ENCODE peak calls at places on chromosome 6, in five cellular contexts. R is HCT116, K is HepG2, D is H1, F is K562. Q is an unnamed sample.

GRCh38 chr6:163457637-163458561 is 43.4 kb downstream of the QKI start:
- DNase-seq in R (no peak), F (no peak), D (no peak), K (peak), Q (peak)

GRCh38 chr6:118708736-118709135 is 57.3 kb upstream of the CEP85L start:
- DNase-seq in D (no peak), R (no peak), F (no peak), K (no peak), Q (peak)

GRCh38 chr6:33585403-33586107 is 5.5 kb upstream of the BAK1 start:
- DNase-seq in D (peak), K (peak), F (peak), R (peak), Q (peak)

GRCh38 chr6:80728340-80728739 is 621.9 kb downstream of the BCKDHB start:
- DNase-seq in K (no peak), F (no peak), R (no peak), D (no peak), Q (no peak)

GRCh38 chr6:112330071-112330876 is 16.9 kb upstream of the RFPL4B start:
- DNase-seq in K (no peak), R (no peak), F (no peak), D (no peak), Q (no peak)

GRCh38 chr6:1049900-1050299 is 262.0 kb upstream of the FOXQ1 start:
- DNase-seq in K (no peak), D (no peak), R (no peak), F (no peak), Q (no peak)

GRCh38 chr6:3987072-3987471 is 91.9 kb downstream of the FAM217A start:
- DNase-seq in R (no peak), D (no peak), F (no peak), K (no peak), Q (no peak)

GRCh38 chr6:36926711-36927110 is 27.8 kb upstream of the PI16 start:
- DNase-seq in K (no peak), F (no peak), R (no peak), D (no peak), Q (no peak)

GRCh38 chr6:36851149-36851614 is 11.9 kb upstream of the CPNE5 start:
- DNase-seq in F (peak), R (peak), D (peak), K (peak), Q (peak)

GRCh38 chr6:139296927-139297326 is 5.1 kb upstream of the TXLNB start:
- DNase-seq in F (no peak), K (no peak), R (no peak), D (no peak), Q (no peak)

GRCh38 chr6:9699890-9700289 is 715.0 kb downstream of the TFAP2A start:
- DNase-seq in R (no peak), D (no peak), F (no peak), K (no peak), Q (peak)

GRCh38 chr6:30963641-30964040 is 19.9 kb upstream of the MUC21 start:
- DNase-seq in F (no peak), R (no peak), D (no peak), K (no peak), Q (no peak)

GRCh38 chr6:13754644-13755043 is 43.0 kb upstream of the RANBP9 start:
- DNase-seq in F (no peak), D (no peak), K (no peak), R (no peak), Q (no peak)

GRCh38 chr6:328184-328670 is 35.9 kb downstream of the DUSP22 start:
- DNase-seq in D (no peak), K (no peak), R (no peak), F (no peak), Q (no peak)

GRCh38 chr6:87078983-87079616 is 15.8 kb downstream of the CGA start:
- DNase-seq in F (peak), R (peak), D (peak), K (peak), Q (peak)

GRCh38 chr6:165274611-165275010 is 34.8 kb downstream of the C6orf118 start:
- DNase-seq in R (no peak), K (no peak), D (no peak), F (no peak), Q (no peak)

GRCh38 chr6:122845916-122846632 is 57.0 kb downstream of the SMPDL3A start:
- DNase-seq in F (no peak), D (no peak), K (no peak), R (no peak), Q (no peak)

GRCh38 chr6:15663057-15663638 is 320 bp upstream of the DTNBP1 start:
- DNase-seq in K (no peak), F (no peak), R (peak), D (no peak), Q (peak)

GRCh38 chr6:110053395-110054240 is 75.5 kb downstream of the GPR6 start:
- DNase-seq in D (no peak), R (peak), K (peak), F (peak), Q (peak)

GRCh38 chr6:160088069-160088773 is 33.4 kb upstream of the SLC22A1 start:
- DNase-seq in D (peak), K (peak), F (peak), R (peak), Q (peak)

GRCh38 chr6:158039178-158039557 is 57.5 kb downstream of the SYNJ2 start:
- DNase-seq in D (no peak), R (no peak), F (no peak), K (no peak), Q (peak)

GRCh38 chr6:148959008-148959407 is 212.2 kb downstream of the UST start:
- DNase-seq in R (no peak), K (no peak), F (no peak), D (no peak), Q (no peak)

GRCh38 chr6:106275692-106276091 is 49.9 kb downstream of the ATG5 start:
- DNase-seq in K (no peak), R (no peak), F (no peak), D (no peak), Q (no peak)

GRCh38 chr6:36195471-36196048 is 984 bp upstream of the BRPF3 start:
- DNase-seq in D (no peak), F (no peak), K (no peak), R (no peak), Q (no peak)

DNA sequence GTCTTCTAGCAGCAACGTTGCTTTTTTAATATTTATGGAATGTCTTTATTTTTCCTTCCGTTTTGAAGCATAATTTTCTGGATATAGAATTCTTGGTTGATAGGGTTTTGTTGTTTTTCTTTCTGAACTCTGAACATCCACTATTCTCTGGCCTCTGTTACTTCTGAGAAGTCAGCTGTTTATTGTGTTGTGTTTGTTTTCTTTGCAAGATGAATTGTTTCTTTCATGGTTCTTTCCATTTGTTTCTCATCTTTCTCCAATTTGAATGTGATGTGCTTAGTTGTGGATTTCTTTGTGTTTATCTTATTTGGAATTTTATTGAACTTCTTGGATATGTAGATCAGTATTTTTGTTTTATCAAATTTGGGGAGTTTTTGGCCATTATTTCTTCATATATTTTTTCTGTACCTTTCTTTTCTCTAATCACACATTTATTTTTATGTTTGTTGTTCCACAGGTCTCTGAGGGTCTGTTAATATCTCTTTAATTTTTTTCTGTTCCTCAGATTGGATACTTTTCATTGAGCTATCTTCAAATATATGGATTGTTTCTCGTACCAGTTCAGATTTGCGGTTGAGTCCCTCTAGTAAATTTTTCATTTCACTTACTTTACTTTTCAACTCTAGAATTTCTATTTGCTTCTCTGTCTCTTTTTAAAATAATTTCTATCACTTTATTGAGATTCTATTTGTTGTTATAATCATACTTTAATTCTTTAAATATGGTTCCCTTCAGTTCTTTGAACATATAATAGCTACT is 18.0 kb downstream of the HIVEP1 start:
- DNase-seq in D (no peak), R (no peak), F (no peak), K (no peak), Q (no peak)
- TF ChIP-seq CEBPB in D (no peak), R (no peak), F (no peak), K (no peak), Q (no peak)

GRCh38 chr6:47072667-47073066 is 30.5 kb upstream of the ADGRF1 start:
- DNase-seq in R (no peak), F (no peak), K (no peak), D (no peak), Q (no peak)
- TF ChIP-seq CEBPB in R (no peak), F (no peak), K (no peak), D (no peak), Q (no peak)

GRCh38 chr6:26204332-26205160 is 117.3 kb downstream of the HFE start:
- DNase-seq in K (peak), D (peak), R (peak), F (peak), Q (peak)

GRCh38 chr6:26200918-26201721 is 113.9 kb downstream of the HFE start:
- DNase-seq in K (no peak), D (no peak), R (no peak), F (no peak), Q (no peak)

GRCh38 chr6:26202811-26203583 is 115.8 kb downstream of the HFE start:
- DNase-seq in F (no peak), D (no peak), R (no peak), K (no peak), Q (no peak)

GRCh38 chr6:26199773-26200728 is 112.8 kb downstream of the HFE start:
- DNase-seq in R (peak), D (no peak), F (no peak), K (no peak), Q (no peak)

DNA sequence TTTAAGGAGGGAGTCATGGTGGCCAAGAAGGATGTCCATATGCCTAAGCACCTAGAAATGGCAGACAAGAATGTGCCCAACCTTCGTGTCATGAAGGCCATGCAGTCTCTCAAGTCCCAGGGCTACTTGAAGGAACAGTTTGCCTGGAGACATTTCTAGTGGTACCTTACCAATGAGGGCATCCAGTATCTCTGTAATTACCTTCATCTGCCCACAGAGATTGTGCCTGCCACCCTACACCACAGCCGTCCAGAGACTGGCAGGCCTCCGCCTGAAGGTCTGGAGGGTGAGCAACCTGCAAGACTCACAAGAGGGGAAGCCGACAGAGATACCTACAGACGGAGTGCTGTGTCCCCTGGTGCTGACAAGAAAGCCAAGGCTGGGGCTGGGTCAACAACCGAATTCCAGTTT is 115.0 kb downstream of the HFE start:
- DNase-seq in K (no peak), F (no peak), R (no peak), D (no peak), Q (no peak)
- TF ChIP-seq CEBPB in K (no peak), F (no peak), R (no peak), D (no peak), Q (no peak)

DNA sequence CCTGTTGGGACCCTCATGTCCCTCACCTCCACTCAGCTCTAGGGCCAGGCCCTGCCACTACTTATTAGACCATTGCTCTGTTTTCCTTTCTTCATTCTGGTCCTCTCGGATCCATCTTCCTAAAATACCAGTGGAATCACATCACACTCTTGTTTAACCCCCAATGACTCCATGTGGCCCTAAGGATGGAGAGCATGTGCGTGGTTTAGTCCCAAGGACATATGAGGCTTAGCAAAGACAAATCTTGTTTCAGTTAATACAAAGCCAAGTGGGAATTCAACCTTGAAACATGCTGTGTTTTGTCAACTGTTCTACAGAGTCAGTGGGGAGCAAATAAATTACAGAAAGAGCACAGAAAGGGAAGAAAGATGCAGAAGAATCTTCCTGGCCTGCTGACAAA is 144.3 kb downstream of the THBS2 start:
- DNase-seq in K (no peak), R (no peak), D (no peak), F (no peak), Q (no peak)
- TF ChIP-seq CEBPB in K (no peak), R (no peak), D (no peak), F (no peak), Q (no peak)

GRCh38 chr6:85574932-85575598 is 18.6 kb downstream of the SNX14 start:
- DNase-seq in K (peak), D (no peak), F (no peak), R (no peak), Q (peak)
- TF ChIP-seq CEBPB in K (no peak), D (no peak), F (no peak), R (no peak), Q (no peak)

DNA sequence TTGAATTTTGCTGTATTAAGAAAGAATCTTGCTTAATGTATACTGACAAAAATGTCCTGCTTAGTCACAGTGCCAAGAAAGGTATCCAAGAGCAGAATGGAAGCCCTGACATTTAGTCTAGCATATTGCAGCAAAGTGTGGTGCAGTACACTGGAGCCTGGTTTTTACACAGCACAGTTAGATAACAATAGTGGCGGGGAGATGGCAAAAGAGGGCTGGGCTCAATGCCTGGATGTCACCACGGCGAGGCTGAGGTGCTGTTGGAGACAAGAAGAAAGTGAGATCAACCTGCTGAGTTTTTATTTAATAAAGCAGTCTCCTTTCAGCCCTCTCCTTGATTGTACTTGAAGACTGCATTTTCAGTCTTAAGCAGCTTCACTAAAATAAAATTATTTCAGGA is 426.0 kb downstream of the LMBRD1 start:
- DNase-seq in K (no peak), F (no peak), D (no peak), R (no peak), Q (no peak)
- TF ChIP-seq CEBPB in K (no peak), F (no peak), D (no peak), R (no peak), Q (no peak)

GRCh38 chr6:23981923-23982322 is 144.1 kb upstream of the NRSN1 start:
- DNase-seq in D (no peak), R (no peak), K (no peak), F (no peak), Q (no peak)
- TF ChIP-seq CEBPB in D (no peak), R (no peak), K (no peak), F (no peak), Q (no peak)

GRCh38 chr6:2768125-2768524 is 2.9 kb downstream of the WRNIP1 start:
- DNase-seq in F (no peak), R (no peak), K (no peak), D (no peak), Q (no peak)

GRCh38 chr6:2768696-2769095 is 3.5 kb downstream of the WRNIP1 start:
- DNase-seq in K (no peak), R (no peak), D (no peak), F (no peak), Q (no peak)

GRCh38 chr6:2771021-2771558 is 5.9 kb downstream of the WRNIP1 start:
- DNase-seq in K (no peak), D (no peak), F (no peak), R (no peak), Q (no peak)

GRCh38 chr6:2772840-2773239 is 7.6 kb downstream of the WRNIP1 start:
- DNase-seq in K (no peak), R (no peak), D (no peak), F (no peak), Q (no peak)

GRCh38 chr6:2770171-2770570 is 5.0 kb downstream of the WRNIP1 start:
- DNase-seq in F (peak), R (no peak), D (no peak), K (no peak), Q (no peak)
- TF ChIP-seq CEBPB in F (no peak), R (no peak), D (no peak), K (no peak), Q (no peak)

GRCh38 chr6:108767418-108768175 is 80.6 kb upstream of the ARMC2 start:
- DNase-seq in K (no peak), D (no peak), F (no peak), R (no peak), Q (no peak)

GRCh38 chr6:108774555-108774954 is 73.7 kb upstream of the ARMC2 start:
- DNase-seq in R (no peak), F (no peak), D (no peak), K (no peak), Q (no peak)

GRCh38 chr6:108768176-108768555 is 80.1 kb upstream of the ARMC2 start:
- DNase-seq in R (no peak), F (no peak), D (peak), K (no peak), Q (no peak)

GRCh38 chr6:108768792-108769524 is 79.3 kb upstream of the ARMC2 start:
- DNase-seq in F (no peak), K (no peak), D (no peak), R (no peak), Q (no peak)

GRCh38 chr6:108771421-108771820 is 76.8 kb upstream of the ARMC2 start:
- DNase-seq in D (no peak), R (no peak), F (no peak), K (no peak), Q (no peak)
- TF ChIP-seq CEBPB in D (no peak), R (no peak), F (no peak), K (no peak), Q (no peak)

DNA sequence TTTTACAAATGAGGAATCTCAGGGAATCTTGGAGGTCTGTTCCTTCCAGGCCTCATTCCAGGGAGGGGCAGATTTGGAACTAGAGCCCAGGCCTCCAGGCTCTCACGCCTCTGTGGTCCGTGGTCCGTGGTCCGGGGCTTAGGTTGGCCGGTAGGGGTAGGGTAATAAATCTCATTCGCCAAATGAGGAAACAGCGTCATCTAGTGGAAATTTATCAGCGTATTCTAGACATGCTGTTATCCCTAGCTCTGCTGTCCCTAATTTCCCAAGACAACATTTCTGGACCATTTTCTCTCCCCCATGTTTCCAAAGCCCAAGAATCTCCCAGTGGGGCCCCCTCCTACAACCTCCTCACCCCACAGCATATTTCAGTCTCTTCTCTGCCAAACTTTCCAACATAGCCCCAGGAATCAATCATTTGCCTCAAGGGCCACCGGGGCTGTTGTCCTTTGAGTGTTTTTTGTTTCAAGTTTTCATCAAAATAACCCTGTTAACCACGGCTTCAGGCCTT is 126.9 kb downstream of the ALDH8A1 start:
- DNase-seq in D (no peak), R (peak), K (peak), F (peak), Q (peak)
- TF ChIP-seq CEBPB in D (no peak), R (no peak), K (no peak), F (no peak), Q (no peak)

Q was measured in A549.